ENCODE peak calls at places on chromosomes 2 and 18, in seven cellular contexts. D, P, V, N, O, F and A are unnamed samples.

GRCh38 chr18:7658701-7659100 is 91.6 kb downstream of the PTPRM start:
- DNase-seq in V (no peak), N (no peak), O (no peak), D (no peak), P (no peak), F (no peak), A (no peak)

GRCh38 chr2:112705576-112705975 is 15.2 kb upstream of the NT5DC4 start:
- DNase-seq in D (no peak), F (no peak), P (no peak), N (no peak), O (no peak), V (no peak), A (no peak)

GRCh38 chr2:144256996-144257707 is 262.8 kb downstream of the ZEB2 start:
- DNase-seq in F (no peak), V (no peak), N (peak), P (no peak), O (no peak), D (no peak), A (no peak)

GRCh38 chr2:11285499-11285898 is 58.9 kb downstream of the ROCK2 start:
- DNase-seq in P (no peak), F (no peak), V (no peak), N (no peak), D (no peak), O (no peak), A (no peak)

GRCh38 chr2:99035920-99036319 is 99.9 kb upstream of the CRACDL start:
- DNase-seq in P (no peak), F (no peak), N (no peak), O (no peak), D (no peak), V (no peak), A (peak)

GRCh38 chr18:74331404-74331803 is 15.8 kb downstream of the C18orf63 start:
- DNase-seq in P (no peak), D (no peak), F (no peak), V (no peak), O (no peak), N (no peak), A (peak)

GRCh38 chr2:174802459-174802858 is 38.2 kb upstream of the CHRNA1 start:
- DNase-seq in V (no peak), O (no peak), F (no peak), D (no peak), P (no peak), N (no peak), A (no peak)

GRCh38 chr2:234763051-234763909 is 188.5 kb upstream of the SH3BP4 start:
- DNase-seq in D (no peak), N (no peak), O (no peak), F (no peak), P (no peak), V (no peak), A (no peak)

GRCh38 chr2:241894056-241894641 is 24.6 kb downstream of the RTP5 start:
- DNase-seq in P (peak), V (no peak), F (no peak), D (peak), O (no peak), N (no peak), A (no peak)

GRCh38 chr2:23651187-23651983 is 266.4 kb downstream of the KLHL29 start:
- DNase-seq in D (no peak), V (no peak), F (no peak), P (no peak), O (no peak), N (no peak), A (no peak)

GRCh38 chr18:63394954-63395353 is 27.3 kb downstream of the VPS4B start:
- DNase-seq in F (no peak), N (no peak), V (no peak), D (no peak), O (no peak), P (no peak), A (no peak)

GRCh38 chr18:43587538-43588153 is 310.4 kb upstream of the SYT4 start:
- DNase-seq in O (no peak), F (no peak), D (no peak), V (no peak), N (no peak), P (no peak), A (peak)

GRCh38 chr2:27199241-27199640 is 12.6 kb upstream of the ATRAID start:
- DNase-seq in N (no peak), P (no peak), F (no peak), D (no peak), O (no peak), V (no peak), A (no peak)